ENCODE peak calls at places on chromosomes 13 and 19, in ten cellular contexts. W, P, R, Y, M, A, C, D, Z and T are unnamed samples.

GRCh38 chr13:27961227-27962085 is 7.7 kb downstream of the CDX2 start:
- DNase-seq in D (no peak), P (peak), Z (no peak), R (no peak), C (no peak), M (no peak), A (no peak), Y (peak), W (no peak), T (no peak)

GRCh38 chr19:41224632-41225031 is 5.6 kb downstream of the AXL start:
- DNase-seq in M (no peak), Z (no peak), C (no peak), Y (no peak), P (no peak), D (no peak), R (no peak), A (no peak), W (no peak), T (no peak)

GRCh38 chr13:37791699-37792098 is 77.9 kb downstream of the TRPC4 start:
- DNase-seq in D (no peak), M (no peak), A (peak), Z (no peak), C (no peak), W (no peak), Y (no peak), R (no peak), P (no peak), T (no peak)

GRCh38 chr19:3506384-3507340 is 551 bp downstream of the FZR1 start:
- DNase-seq in R (no peak), P (peak), M (peak), W (no peak), A (no peak), C (no peak), Y (peak), D (peak), Z (no peak), T (no peak)

GRCh38 chr19:12495002-12495802 is 10.6 kb upstream of the ZNF709 start:
- DNase-seq in P (peak), W (peak), R (peak), Z (peak), C (peak), Y (peak), M (peak), D (peak), A (peak), T (peak)

GRCh38 chr19:18807861-18808331 is 16.8 kb upstream of the COMP start:
- DNase-seq in P (no peak), Y (no peak), M (no peak), A (no peak), R (no peak), Z (no peak), W (no peak), D (no peak), C (no peak), T (no peak)

GRCh38 chr19:34319785-34320184 is 45.2 kb upstream of the GPI start:
- DNase-seq in D (no peak), Z (no peak), M (no peak), R (no peak), P (no peak), W (no peak), C (no peak), A (peak), Y (no peak), T (no peak)

GRCh38 chr13:45368571-45368970 is 27.6 kb upstream of the TPT1 start:
- DNase-seq in M (no peak), Z (no peak), D (no peak), W (no peak), A (no peak), C (no peak), R (no peak), P (no peak), Y (no peak), T (no peak)

GRCh38 chr19:2315818-2316353 is 7.9 kb upstream of the LINGO3 start:
- DNase-seq in D (no peak), A (no peak), P (peak), Z (peak), Y (peak), W (no peak), M (peak), R (no peak), C (peak), T (no peak)

GRCh38 chr19:1947651-1948209 is 6.8 kb downstream of the CSNK1G2 start:
- DNase-seq in Z (no peak), D (no peak), Y (no peak), M (peak), P (peak), A (no peak), C (no peak), W (no peak), R (no peak), T (no peak)

GRCh38 chr19:34232566-34233481 is 21.5 kb upstream of the GARRE1 start:
- DNase-seq in W (no peak), C (peak), M (no peak), A (peak), Y (no peak), Z (no peak), P (no peak), D (no peak), R (peak), T (peak)

GRCh38 chr19:20307127-20307526 is 140.1 kb downstream of the ZNF486 start:
- DNase-seq in A (no peak), P (no peak), W (no peak), Y (no peak), Z (no peak), D (no peak), R (no peak), C (no peak), M (no peak), T (no peak)

GRCh38 chr19:7292352-7292949 is 1.8 kb downstream of the INSR start:
- DNase-seq in Z (no peak), R (no peak), P (peak), D (no peak), Y (no peak), M (no peak), A (no peak), C (no peak), W (no peak), T (no peak)

GRCh38 chr13:110421696-110422395 is 114.8 kb downstream of the COL4A2 start:
- DNase-seq in C (no peak), Y (no peak), P (no peak), M (no peak), R (peak), Z (no peak), W (no peak), A (peak), D (no peak), T (no peak)

GRCh38 chr13:25222740-25223139 is 50.7 kb upstream of the AMER2 start:
- DNase-seq in C (no peak), A (no peak), M (no peak), W (no peak), P (no peak), D (peak), R (no peak), Z (no peak), Y (no peak), T (no peak)

GRCh38 chr13:26961890-26962615 is 201.5 kb upstream of the GPR12 start:
- DNase-seq in M (no peak), A (no peak), P (no peak), Y (peak), D (no peak), C (no peak), W (no peak), R (no peak), Z (no peak), T (no peak)

GRCh38 chr19:33606556-33606955 is 15.2 kb upstream of the CHST8 start:
- DNase-seq in W (no peak), R (no peak), P (no peak), Z (no peak), M (no peak), A (no peak), C (no peak), D (no peak), Y (no peak), T (no peak)

GRCh38 chr19:8366121-8366581 is 2.2 kb downstream of the ANGPTL4 start:
- DNase-seq in Y (no peak), W (no peak), A (no peak), D (no peak), C (no peak), Z (no peak), R (no peak), M (no peak), P (no peak), T (no peak)

GRCh38 chr19:20078696-20079095 is 896 bp downstream of the ZNF90 start:
- DNase-seq in A (peak), Z (no peak), Y (peak), P (peak), W (no peak), D (no peak), C (no peak), M (peak), R (no peak), T (no peak)

GRCh38 chr19:18408053-18408476 is 10.6 kb upstream of the LRRC25 start:
- DNase-seq in M (peak), P (peak), Y (peak), Z (no peak), A (no peak), C (peak), R (no peak), D (no peak), W (no peak), T (no peak)

GRCh38 chr19:28444371-28444770 is 768.6 kb downstream of the UQCRFS1 start:
- DNase-seq in R (no peak), M (no peak), P (no peak), Y (no peak), C (no peak), D (peak), W (no peak), A (no peak), Z (no peak), T (no peak)

GRCh38 chr13:38239874-38240273 is 109.8 kb upstream of the UFM1 start:
- DNase-seq in M (no peak), R (no peak), P (no peak), W (no peak), A (no peak), D (no peak), C (no peak), Z (no peak), Y (no peak), T (no peak)

GRCh38 chr19:6862673-6863078 is 24.7 kb upstream of the ADGRE1 start:
- DNase-seq in W (peak), D (peak), M (peak), R (peak), C (peak), A (peak), Z (peak), Y (peak), P (peak), T (peak)

GRCh38 chr13:95477187-95477586 is 75.3 kb upstream of the CLDN10 start:
- DNase-seq in R (no peak), P (no peak), C (no peak), Z (no peak), W (no peak), M (no peak), A (no peak), Y (no peak), D (no peak), T (no peak)

GRCh38 chr13:22655106-22655852 is 525.5 kb upstream of the SGCG start:
- DNase-seq in Y (no peak), P (no peak), R (no peak), C (no peak), D (no peak), Z (no peak), W (no peak), A (no peak), M (no peak), T (no peak)

GRCh38 chr13:27463500-27463899 is 13.1 kb upstream of the MTIF3 start:
- DNase-seq in M (no peak), Z (no peak), W (no peak), R (no peak), P (no peak), Y (no peak), D (no peak), A (no peak), C (no peak), T (no peak)

GRCh38 chr13:26785845-26786630 is 25.5 kb upstream of the GPR12 start:
- DNase-seq in Z (no peak), C (peak), A (no peak), R (no peak), P (peak), M (peak), W (no peak), Y (peak), D (peak), T (no peak)

GRCh38 chr13:104408733-104409132 is 1342.5 kb upstream of the SLC10A2 start:
- DNase-seq in M (no peak), R (no peak), Y (no peak), C (no peak), Z (no peak), D (no peak), P (no peak), W (no peak), A (peak), T (no peak)

GRCh38 chr13:40963927-40964326 is 55.2 kb downstream of the ELF1 start:
- DNase-seq in D (no peak), A (peak), C (no peak), R (no peak), Y (no peak), M (no peak), W (no peak), Z (no peak), P (no peak), T (no peak)

GRCh38 chr19:42443944-42444398 is 1.2 kb upstream of the CXCL17 start:
- DNase-seq in M (no peak), P (no peak), A (no peak), Z (no peak), Y (peak), W (no peak), C (no peak), R (no peak), D (no peak), T (no peak)

GRCh38 chr13:46113596-46113995 is 8.8 kb upstream of the CPB2 start:
- DNase-seq in W (no peak), C (no peak), Z (no peak), D (no peak), M (no peak), R (no peak), Y (no peak), A (peak), P (no peak), T (peak)

GRCh38 chr13:110447058-110447511 is 114.4 kb downstream of the RAB20 start:
- DNase-seq in P (no peak), Y (no peak), Z (no peak), C (no peak), A (peak), W (no peak), R (no peak), D (peak), M (no peak), T (no peak)

GRCh38 chr13:26923824-26924605 is 163.4 kb upstream of the GPR12 start:
- DNase-seq in P (no peak), Y (no peak), R (no peak), W (no peak), Z (no peak), M (no peak), C (no peak), D (no peak), A (peak), T (no peak)

GRCh38 chr19:43505941-43506340 is 1.4 kb upstream of the PHLDB3 start:
- DNase-seq in C (no peak), M (no peak), P (no peak), R (no peak), W (no peak), Z (no peak), D (no peak), Y (no peak), A (no peak), T (no peak)

GRCh38 chr13:102299366-102299765 is 102.5 kb downstream of the FGF14 start:
- DNase-seq in D (no peak), A (no peak), P (no peak), C (no peak), W (no peak), R (no peak), Y (no peak), M (no peak), Z (no peak), T (no peak)

GRCh38 chr19:2064788-2065524 is 13.9 kb upstream of the MKNK2 start:
- DNase-seq in P (no peak), Y (peak), Z (no peak), R (no peak), M (no peak), D (peak), W (no peak), A (no peak), C (peak), T (no peak)

DNA sequence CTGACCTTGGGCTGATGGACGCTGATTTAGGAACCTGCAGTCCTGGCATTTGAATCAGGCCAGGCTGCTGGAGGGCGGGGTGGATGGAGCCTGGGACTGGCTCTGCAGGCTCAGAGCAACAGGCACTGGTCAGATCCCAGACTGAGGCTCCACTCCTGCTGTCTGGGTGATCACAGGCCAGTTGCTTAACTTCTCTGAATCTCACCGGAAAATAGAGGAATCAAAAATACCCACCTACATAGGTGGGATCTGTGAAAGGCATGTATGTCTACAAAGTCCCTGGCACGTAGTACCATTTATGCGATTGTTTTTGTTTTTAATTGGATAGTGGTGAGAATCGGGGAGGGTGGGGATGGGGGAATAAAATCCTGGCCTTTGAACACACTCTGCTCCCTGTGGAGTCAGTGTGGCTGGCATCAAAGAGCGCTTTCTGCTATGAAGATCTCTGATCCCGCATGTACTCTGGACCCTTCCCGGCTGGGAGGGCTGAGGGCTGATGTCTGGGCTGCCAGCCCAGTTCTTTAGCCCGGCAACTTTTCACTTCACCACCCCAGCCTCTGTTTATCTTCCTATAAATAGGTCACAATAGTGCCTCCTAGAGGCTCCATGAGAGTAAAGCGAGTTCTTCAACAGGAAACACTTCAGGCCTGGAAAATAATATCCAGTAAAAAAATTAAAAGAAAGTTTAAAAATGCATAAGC is 292.3 kb downstream of the ZNF536 start:
- DNase-seq in P (peak), A (no peak), Z (no peak), C (peak), W (no peak), R (no peak), Y (no peak), D (peak), M (no peak), T (peak)
- TF ChIP-seq CTCF in P (peak), A (peak), Z (peak), C (peak), W (no peak), R (peak), Y (no peak), D (no peak), M (no peak), T (peak)

DNA sequence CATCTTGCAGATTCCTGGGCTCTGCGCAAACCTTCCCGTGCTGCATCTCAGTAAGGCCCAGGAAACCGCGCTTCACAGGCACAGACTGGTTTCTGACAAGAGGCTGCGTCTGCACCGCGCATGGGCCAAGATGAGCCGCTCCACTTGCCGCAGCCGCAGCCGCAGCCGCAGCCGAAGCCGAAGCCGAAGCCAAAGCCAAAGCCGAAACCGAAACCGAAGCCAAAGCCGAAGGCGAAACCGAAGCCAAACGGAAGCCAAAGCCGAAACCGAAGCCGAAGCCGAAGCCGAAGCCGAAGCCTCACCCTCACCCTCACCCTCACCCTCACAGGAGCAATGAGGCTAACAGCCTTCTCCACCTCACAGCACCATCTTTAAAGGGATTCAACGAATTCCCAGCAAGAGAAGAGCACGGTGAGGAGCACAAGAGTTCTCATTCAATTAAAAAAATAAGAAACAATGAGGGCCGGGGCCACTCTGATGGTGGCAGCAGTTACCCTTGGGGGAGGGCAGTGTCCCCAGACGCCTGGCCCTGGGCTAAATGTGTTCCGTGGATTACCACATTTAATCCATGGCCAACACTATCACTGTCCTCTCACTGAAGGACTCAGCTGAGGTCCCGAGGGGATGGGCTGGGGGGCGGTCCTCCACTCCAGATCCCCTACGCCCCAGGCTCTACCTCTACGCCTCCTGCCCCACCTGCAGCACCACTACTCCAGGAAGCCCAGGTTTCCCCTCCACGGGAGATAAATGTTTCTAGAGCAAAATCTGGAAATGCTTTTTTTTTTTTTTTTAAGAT is 29.1 kb downstream of the ZNF787 start:
- DNase-seq in R (no peak), M (peak), C (no peak), Y (no peak), D (no peak), Z (no peak), W (no peak), P (no peak), A (no peak), T (no peak)
- H3K4me3 ChIP-seq in R (no peak), M (peak), C (peak), Y (no peak), D (no peak), Z (no peak), W (no peak), P (no peak), A (no peak), T (no peak)

GRCh38 chr13:31053896-31054295 is 107.8 kb downstream of the HSPH1 start:
- DNase-seq in C (no peak), D (peak), P (no peak), Y (no peak), M (no peak), W (no peak), R (no peak), Z (no peak), A (no peak), T (no peak)

GRCh38 chr13:31054632-31055031 is 107.1 kb downstream of the HSPH1 start:
- DNase-seq in R (no peak), P (no peak), M (no peak), Z (no peak), W (no peak), D (peak), C (no peak), A (no peak), Y (no peak), T (no peak)

GRCh38 chr13:31053098-31053497 is 108.6 kb downstream of the HSPH1 start:
- DNase-seq in Z (no peak), Y (no peak), D (no peak), C (peak), W (no peak), M (no peak), A (peak), P (no peak), R (no peak), T (no peak)

GRCh38 chr13:31055589-31055988 is 106.1 kb downstream of the HSPH1 start:
- DNase-seq in C (no peak), P (no peak), D (peak), Y (no peak), M (no peak), A (no peak), R (no peak), W (no peak), Z (no peak), T (no peak)

DNA sequence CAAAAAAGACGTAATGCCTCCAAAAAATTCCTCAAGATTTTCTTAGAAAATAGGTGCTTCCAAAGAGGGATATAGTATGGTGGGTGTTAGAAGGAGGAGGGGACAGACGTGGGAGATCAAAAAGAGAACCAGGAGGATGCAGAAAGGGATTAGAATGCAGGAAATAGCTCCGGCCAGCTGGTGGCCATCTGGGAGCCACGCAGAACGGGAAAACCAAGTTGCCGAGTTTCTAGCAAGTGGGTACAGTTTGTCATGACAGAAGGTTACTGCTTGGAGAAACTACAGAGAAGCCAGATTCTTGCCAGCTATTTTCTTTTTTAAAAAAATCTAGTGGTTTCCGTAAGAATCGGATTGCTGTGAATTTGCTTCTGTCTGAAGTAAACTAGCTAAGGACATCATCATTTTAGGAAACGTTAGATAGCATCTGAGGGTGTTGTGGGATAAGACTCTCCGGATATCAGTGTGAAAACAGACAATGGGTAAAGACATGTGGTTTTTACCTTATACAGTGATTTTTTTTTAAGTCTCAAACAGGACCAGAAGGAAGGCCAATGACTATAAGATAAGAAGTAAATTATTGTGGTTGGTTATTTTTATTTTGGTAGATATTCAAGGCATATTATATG is 104.9 kb downstream of the HSPH1 start:
- DNase-seq in Y (no peak), M (no peak), W (no peak), C (no peak), A (no peak), D (no peak), P (peak), R (no peak), Z (no peak), T (no peak)
- TF ChIP-seq CTCF in Y (no peak), M (no peak), W (no peak), C (no peak), A (no peak), D (no peak), P (no peak), R (peak), Z (no peak), T (peak)

GRCh38 chr19:51572908-51573307 is 1.8 kb downstream of the ZNF175 start:
- DNase-seq in W (no peak), P (no peak), Z (no peak), D (no peak), M (no peak), Y (no peak), R (peak), C (no peak), A (peak), T (no peak)
- H3K4me3 ChIP-seq in W (no peak), P (no peak), Z (no peak), D (no peak), M (no peak), Y (no peak), R (peak), C (no peak), A (peak), T (no peak)